ENCODE peak calls at places on chromosomes 1 and 21, in five cellular contexts. One of them, this sample, is unnamed.

GRCh38 chr1:210400043-210400840 is 71.5 kb downstream of the HHAT start:
- DNase-seq in uterus: peak
- DNase-seq in fibroblast of mammary gland: peak
- DNase-seq in activated T-cell treated with anti-CD3 and anti-CD28 coated beads, Interleukin-2, amount 50 U/mL, for 1 hour: peak
- DNase-seq in sigmoid colon: peak
- DNase-seq in this sample: peak

GRCh38 chr1:151775894-151776664 is 12.8 kb upstream of the MRPL9 start:
- DNase-seq in activated T-cell treated with anti-CD3 and anti-CD28 coated beads, Interleukin-2, amount 50 U/mL, for 1 hour: no peak
- DNase-seq in fibroblast of mammary gland: no peak
- DNase-seq in uterus: no peak
- DNase-seq in sigmoid colon: no peak
- DNase-seq in this sample: no peak

GRCh38 chr1:171110485-171111340 is 20.0 kb downstream of the FMO3 start:
- DNase-seq in activated T-cell treated with anti-CD3 and anti-CD28 coated beads, Interleukin-2, amount 50 U/mL, for 1 hour: no peak
- DNase-seq in sigmoid colon: no peak
- DNase-seq in fibroblast of mammary gland: peak
- DNase-seq in uterus: no peak
- DNase-seq in this sample: no peak

GRCh38 chr1:17409391-17409811 is 30.1 kb downstream of the RCC2 start:
- DNase-seq in activated T-cell treated with anti-CD3 and anti-CD28 coated beads, Interleukin-2, amount 50 U/mL, for 1 hour: no peak
- DNase-seq in sigmoid colon: no peak
- DNase-seq in fibroblast of mammary gland: no peak
- DNase-seq in uterus: no peak
- DNase-seq in this sample: no peak

GRCh38 chr21:33157303-33157702 is 72.4 kb upstream of the IFNAR2 start:
- DNase-seq in activated T-cell treated with anti-CD3 and anti-CD28 coated beads, Interleukin-2, amount 50 U/mL, for 1 hour: no peak
- DNase-seq in fibroblast of mammary gland: no peak
- DNase-seq in sigmoid colon: no peak
- DNase-seq in uterus: no peak
- DNase-seq in this sample: no peak

GRCh38 chr1:226973371-226973897 is 33.3 kb downstream of the COQ8A start:
- DNase-seq in activated T-cell treated with anti-CD3 and anti-CD28 coated beads, Interleukin-2, amount 50 U/mL, for 1 hour: no peak
- DNase-seq in fibroblast of mammary gland: peak
- DNase-seq in sigmoid colon: peak
- DNase-seq in uterus: peak
- DNase-seq in this sample: no peak

GRCh38 chr1:14761754-14762153 is 163.3 kb downstream of the KAZN start:
- DNase-seq in activated T-cell treated with anti-CD3 and anti-CD28 coated beads, Interleukin-2, amount 50 U/mL, for 1 hour: no peak
- DNase-seq in uterus: no peak
- DNase-seq in sigmoid colon: no peak
- DNase-seq in fibroblast of mammary gland: no peak
- DNase-seq in this sample: no peak

GRCh38 chr1:192654607-192655389 is 18.9 kb downstream of the RGS13 start:
- DNase-seq in activated T-cell treated with anti-CD3 and anti-CD28 coated beads, Interleukin-2, amount 50 U/mL, for 1 hour: no peak
- DNase-seq in sigmoid colon: no peak
- DNase-seq in uterus: no peak
- DNase-seq in fibroblast of mammary gland: peak
- DNase-seq in this sample: no peak

GRCh38 chr1:52296345-52296744 is 69.7 kb downstream of the CC2D1B start:
- DNase-seq in sigmoid colon: no peak
- DNase-seq in fibroblast of mammary gland: peak
- DNase-seq in uterus: no peak
- DNase-seq in activated T-cell treated with anti-CD3 and anti-CD28 coated beads, Interleukin-2, amount 50 U/mL, for 1 hour: no peak
- DNase-seq in this sample: no peak

GRCh38 chr1:160567858-160568682 is 11.2 kb downstream of the CD84 start:
- DNase-seq in uterus: no peak
- DNase-seq in fibroblast of mammary gland: no peak
- DNase-seq in activated T-cell treated with anti-CD3 and anti-CD28 coated beads, Interleukin-2, amount 50 U/mL, for 1 hour: peak
- DNase-seq in sigmoid colon: no peak
- DNase-seq in this sample: no peak

GRCh38 chr1:156696755-156697154 is 8.6 kb downstream of the CRABP2 start:
- DNase-seq in sigmoid colon: no peak
- DNase-seq in activated T-cell treated with anti-CD3 and anti-CD28 coated beads, Interleukin-2, amount 50 U/mL, for 1 hour: no peak
- DNase-seq in uterus: no peak
- DNase-seq in fibroblast of mammary gland: no peak
- DNase-seq in this sample: no peak

GRCh38 chr1:204376919-204377799 is 17.4 kb upstream of the PLEKHA6 start:
- DNase-seq in sigmoid colon: no peak
- DNase-seq in fibroblast of mammary gland: no peak
- DNase-seq in uterus: no peak
- DNase-seq in activated T-cell treated with anti-CD3 and anti-CD28 coated beads, Interleukin-2, amount 50 U/mL, for 1 hour: no peak
- DNase-seq in this sample: no peak

GRCh38 chr1:194024659-194025058 is 838.2 kb upstream of the B3GALT2 start:
- DNase-seq in uterus: no peak
- DNase-seq in fibroblast of mammary gland: peak
- DNase-seq in sigmoid colon: no peak
- DNase-seq in activated T-cell treated with anti-CD3 and anti-CD28 coated beads, Interleukin-2, amount 50 U/mL, for 1 hour: no peak
- DNase-seq in this sample: no peak

GRCh38 chr1:38256072-38256471 is 209.5 kb upstream of the POU3F1 start:
- DNase-seq in fibroblast of mammary gland: no peak
- DNase-seq in uterus: no peak
- DNase-seq in activated T-cell treated with anti-CD3 and anti-CD28 coated beads, Interleukin-2, amount 50 U/mL, for 1 hour: no peak
- DNase-seq in sigmoid colon: peak
- DNase-seq in this sample: no peak

GRCh38 chr1:117857434-117857833 is 72.0 kb downstream of the GDAP2 start:
- DNase-seq in sigmoid colon: no peak
- DNase-seq in fibroblast of mammary gland: no peak
- DNase-seq in uterus: no peak
- DNase-seq in activated T-cell treated with anti-CD3 and anti-CD28 coated beads, Interleukin-2, amount 50 U/mL, for 1 hour: no peak
- DNase-seq in this sample: no peak

GRCh38 chr1:193322218-193322617 is 135.8 kb upstream of the B3GALT2 start:
- DNase-seq in activated T-cell treated with anti-CD3 and anti-CD28 coated beads, Interleukin-2, amount 50 U/mL, for 1 hour: no peak
- DNase-seq in uterus: no peak
- DNase-seq in fibroblast of mammary gland: peak
- DNase-seq in sigmoid colon: no peak
- DNase-seq in this sample: no peak